ENCODE peak calls at places on chromosome 10, in four cellular contexts. H is lung microvascular endothelial cell, O is epithelial cell of esophagus, Q is ACHN. L is an unnamed sample.

GRCh38 chr10:93495654-93496321 is 624 bp upstream of the CEP55 start:
- DNase-seq in Q (peak), O (peak), H (no peak), L (peak)

GRCh38 chr10:92486637-92487036 is 87.3 kb downstream of the IDE start:
- DNase-seq in Q (no peak), H (no peak), O (no peak), L (no peak)

GRCh38 chr10:77533156-77533886 is 104.3 kb downstream of the KCNMA1 start:
- DNase-seq in O (no peak), H (no peak), Q (peak), L (no peak)

GRCh38 chr10:33027088-33027487 is 69.1 kb upstream of the ITGB1 start:
- DNase-seq in O (peak), Q (no peak), H (no peak), L (no peak)

GRCh38 chr10:7275761-7276440 is 134.9 kb downstream of the SFMBT2 start:
- DNase-seq in Q (no peak), O (no peak), H (no peak), L (no peak)

GRCh38 chr10:97074256-97075145 is 111.3 kb downstream of the SLIT1 start:
- DNase-seq in H (no peak), O (peak), Q (no peak), L (no peak)

GRCh38 chr10:97704341-97704740 is 9.2 kb upstream of the MARVELD1 start:
- DNase-seq in O (no peak), Q (no peak), H (no peak), L (no peak)

GRCh38 chr10:70145166-70145665 is 1.3 kb downstream of the TYSND1 start:
- DNase-seq in O (peak), H (no peak), Q (no peak), L (no peak)

GRCh38 chr10:52653510-52653909 is 119.1 kb downstream of the MBL2 start:
- DNase-seq in O (no peak), H (no peak), Q (no peak), L (no peak)

GRCh38 chr10:63523015-63523414 is 1.8 kb downstream of the REEP3 start:
- DNase-seq in H (no peak), Q (no peak), O (no peak), L (no peak)

GRCh38 chr10:22552888-22553378 is 161.4 kb downstream of the PIP4K2A start:
- DNase-seq in H (no peak), Q (no peak), O (no peak), L (no peak)

GRCh38 chr10:122464575-122464974 is 3.2 kb downstream of the HTRA1 start:
- DNase-seq in H (no peak), Q (no peak), O (no peak), L (no peak)

GRCh38 chr10:63700935-63701263 is 179.7 kb downstream of the REEP3 start:
- DNase-seq in O (peak), H (no peak), Q (no peak), L (no peak)

GRCh38 chr10:24449334-24449740 is 240.4 kb downstream of the KIAA1217 start:
- DNase-seq in O (no peak), H (peak), Q (no peak), L (no peak)

GRCh38 chr10:15253951-15254807 is 85.7 kb upstream of the NMT2 start:
- DNase-seq in H (no peak), Q (no peak), O (no peak), L (no peak)

GRCh38 chr10:114575417-114576131 is 82.5 kb downstream of the ABLIM1 start:
- DNase-seq in O (no peak), Q (no peak), H (no peak), L (no peak)

GRCh38 chr10:110040767-110041478 is 33.1 kb downstream of the ADD3 start:
- DNase-seq in Q (peak), H (no peak), O (no peak), L (no peak)

GRCh38 chr10:127293640-127294039 is 97.2 kb upstream of the INSYN2A start:
- DNase-seq in O (no peak), H (peak), Q (no peak), L (no peak)

GRCh38 chr10:29751686-29752085 is 116.9 kb upstream of the SVIL start:
- DNase-seq in O (no peak), H (no peak), Q (no peak), L (no peak)

GRCh38 chr10:93131956-93132355 is 58.3 kb downstream of the CYP26A1 start:
- DNase-seq in O (no peak), H (no peak), Q (no peak), L (no peak)

GRCh38 chr10:104640339-104641149 is 546 bp upstream of the SORCS3 start:
- DNase-seq in O (no peak), Q (no peak), H (no peak), L (no peak)

GRCh38 chr10:102814873-102815661 is 22.1 kb downstream of the CYP17A1 start:
- DNase-seq in O (peak), H (peak), Q (no peak), L (peak)

GRCh38 chr10:71136036-71136690 is 76.2 kb upstream of the UNC5B start:
- DNase-seq in Q (no peak), H (no peak), O (no peak), L (no peak)

GRCh38 chr10:97708976-97709745 is 4.4 kb upstream of the MARVELD1 start:
- DNase-seq in O (peak), H (peak), Q (peak), L (no peak)

GRCh38 chr10:517872-518475 is 171.5 kb downstream of the DIP2C start:
- DNase-seq in Q (no peak), H (no peak), O (no peak), L (no peak)

GRCh38 chr10:121631296-121631695 is 33.1 kb upstream of the FGFR2 start:
- DNase-seq in O (peak), H (no peak), Q (no peak), L (no peak)

GRCh38 chr10:5584895-5585516 is 60.2 kb downstream of the CALML3 start:
- DNase-seq in Q (no peak), O (peak), H (no peak), L (no peak)

GRCh38 chr10:31642296-31642695 is 286.3 kb downstream of the ARHGAP12 start:
- DNase-seq in O (no peak), H (no peak), Q (no peak), L (no peak)

GRCh38 chr10:49187950-49188761 is at the start of gene TMEM273:
- DNase-seq in O (no peak), Q (peak), H (peak), L (no peak)